ENCODE peak calls at places on chromosomes 1 and 21, in five cellular contexts. One of them, this sample, is unnamed.

GRCh38 chr1:111738436-111739221 is 566 bp downstream of the INKA2 start:
- DNase-seq in GM23248: peak; percentile 80
- DNase-seq in neuronal stem cell: no peak
- DNase-seq in neural crest cell: peak; percentile 14
- DNase-seq in AG04449: no peak
- DNase-seq in this sample: peak; percentile 86

GRCh38 chr1:54781023-54781723 is 16.9 kb upstream of the PARS2 start:
- DNase-seq in GM23248: peak; percentile 46
- DNase-seq in neuronal stem cell: no peak
- DNase-seq in neural crest cell: no peak
- DNase-seq in AG04449: no peak
- DNase-seq in this sample: no peak

GRCh38 chr1:198678301-198678836 is 39.5 kb downstream of the PTPRC start:
- DNase-seq in GM23248: no peak
- DNase-seq in neuronal stem cell: no peak
- DNase-seq in neural crest cell: no peak
- DNase-seq in AG04449: no peak
- DNase-seq in this sample: no peak

GRCh38 chr1:53896673-53897229 is 2.8 kb downstream of the DIO1 start:
- DNase-seq in GM23248: peak; percentile 91
- DNase-seq in neuronal stem cell: no peak
- DNase-seq in neural crest cell: no peak
- DNase-seq in AG04449: peak; percentile 58
- DNase-seq in this sample: peak; percentile 73

GRCh38 chr1:115062542-115063004 is 26.7 kb downstream of the TSPAN2 start:
- DNase-seq in GM23248: peak; percentile 22
- DNase-seq in neuronal stem cell: no peak
- DNase-seq in neural crest cell: no peak
- DNase-seq in AG04449: no peak
- DNase-seq in this sample: peak; percentile 97

GRCh38 chr1:110548381-110548780 is 29.4 kb upstream of the KCNA10 start:
- DNase-seq in GM23248: peak; percentile 50
- DNase-seq in neuronal stem cell: no peak
- DNase-seq in neural crest cell: no peak
- DNase-seq in AG04449: no peak
- DNase-seq in this sample: no peak

GRCh38 chr1:224719716-224720115 is 103.6 kb downstream of the CNIH3 start:
- DNase-seq in GM23248: no peak
- DNase-seq in neuronal stem cell: no peak
- DNase-seq in neural crest cell: no peak
- DNase-seq in AG04449: no peak
- DNase-seq in this sample: no peak

GRCh38 chr1:151888972-151889570 is 20.2 kb downstream of the THEM4 start:
- DNase-seq in GM23248: peak; percentile 45
- DNase-seq in neuronal stem cell: no peak
- DNase-seq in neural crest cell: no peak
- DNase-seq in AG04449: no peak
- DNase-seq in this sample: no peak

GRCh38 chr1:197413564-197413963 is 145.5 kb downstream of the CRB1 start:
- DNase-seq in GM23248: no peak
- DNase-seq in neuronal stem cell: no peak
- DNase-seq in neural crest cell: no peak
- DNase-seq in AG04449: no peak
- DNase-seq in this sample: no peak

GRCh38 chr1:22122273-22123070 is 20.4 kb downstream of the WNT4 start:
- DNase-seq in GM23248: no peak
- DNase-seq in neuronal stem cell: no peak
- DNase-seq in neural crest cell: peak; percentile 30
- DNase-seq in AG04449: no peak
- DNase-seq in this sample: no peak

GRCh38 chr1:6785721-6786505 is 659 bp downstream of the CAMTA1 start:
- DNase-seq in GM23248: peak; percentile 65
- DNase-seq in neuronal stem cell: peak; percentile 40
- DNase-seq in neural crest cell: peak; percentile 26
- DNase-seq in AG04449: no peak
- DNase-seq in this sample: peak; percentile 31

GRCh38 chr1:76303348-76303712 is 228.8 kb downstream of the ST6GALNAC3 start:
- DNase-seq in GM23248: no peak
- DNase-seq in neuronal stem cell: no peak
- DNase-seq in neural crest cell: no peak
- DNase-seq in AG04449: no peak
- DNase-seq in this sample: no peak

GRCh38 chr1:244801246-244801645 is 34.2 kb upstream of the COX20 start:
- DNase-seq in GM23248: peak; percentile 62
- DNase-seq in neuronal stem cell: no peak
- DNase-seq in neural crest cell: peak; percentile 8
- DNase-seq in AG04449: no peak
- DNase-seq in this sample: no peak

GRCh38 chr1:7046314-7046713 is 261.1 kb downstream of the CAMTA1 start:
- DNase-seq in GM23248: peak; percentile 72
- DNase-seq in neuronal stem cell: peak; percentile 37
- DNase-seq in neural crest cell: peak; percentile 15
- DNase-seq in AG04449: peak; percentile 26
- DNase-seq in this sample: no peak

GRCh38 chr1:185238447-185238846 is 78.6 kb downstream of the IVNS1ABP start:
- DNase-seq in GM23248: peak; percentile 62
- DNase-seq in neuronal stem cell: no peak
- DNase-seq in neural crest cell: no peak
- DNase-seq in AG04449: no peak
- DNase-seq in this sample: no peak

GRCh38 chr1:79193211-79194079 is 186.9 kb upstream of the ADGRL4 start:
- DNase-seq in GM23248: peak; percentile 81
- DNase-seq in neuronal stem cell: peak; percentile 9
- DNase-seq in neural crest cell: no peak
- DNase-seq in AG04449: no peak
- DNase-seq in this sample: peak; percentile 46

GRCh38 chr1:192809286-192810252 is 730 bp downstream of the RGS2 start:
- DNase-seq in GM23248: peak; percentile 87
- DNase-seq in neuronal stem cell: peak; percentile 8
- DNase-seq in neural crest cell: peak; percentile 28
- DNase-seq in AG04449: no peak
- DNase-seq in this sample: no peak

GRCh38 chr1:237183963-237184540 is 142.1 kb downstream of the RYR2 start:
- DNase-seq in GM23248: no peak
- DNase-seq in neuronal stem cell: no peak
- DNase-seq in neural crest cell: no peak
- DNase-seq in AG04449: no peak
- DNase-seq in this sample: no peak

GRCh38 chr1:203176273-203176672 is 647 bp upstream of the MYBPH start:
- DNase-seq in GM23248: no peak
- DNase-seq in neuronal stem cell: no peak
- DNase-seq in neural crest cell: no peak
- DNase-seq in AG04449: no peak
- DNase-seq in this sample: no peak

GRCh38 chr1:197868751-197869501 is 33.5 kb upstream of the C1orf53 start:
- DNase-seq in GM23248: peak; percentile 79
- DNase-seq in neuronal stem cell: peak; percentile 17
- DNase-seq in neural crest cell: no peak
- DNase-seq in AG04449: no peak
- DNase-seq in this sample: no peak

GRCh38 chr1:229758101-229759036 is 132.3 kb downstream of the URB2 start:
- DNase-seq in GM23248: peak; percentile 69
- DNase-seq in neuronal stem cell: no peak
- DNase-seq in neural crest cell: no peak
- DNase-seq in AG04449: peak; percentile 29
- DNase-seq in this sample: peak; percentile 73

GRCh38 chr1:248730507-248731335 is 24.8 kb downstream of the LYPD8 start:
- DNase-seq in GM23248: peak; percentile 17
- DNase-seq in neuronal stem cell: no peak
- DNase-seq in neural crest cell: no peak
- DNase-seq in AG04449: no peak
- DNase-seq in this sample: no peak

GRCh38 chr1:246801241-246802020 is 77.2 kb downstream of the SCCPDH start:
- DNase-seq in GM23248: no peak
- DNase-seq in neuronal stem cell: no peak
- DNase-seq in neural crest cell: no peak
- DNase-seq in AG04449: no peak
- DNase-seq in this sample: no peak

GRCh38 chr1:56578963-56579875 is at the start of gene PLPP3:
- DNase-seq in GM23248: peak; percentile 95
- DNase-seq in neuronal stem cell: peak; percentile 85
- DNase-seq in neural crest cell: peak; percentile 68
- DNase-seq in AG04449: peak; percentile 71
- DNase-seq in this sample: peak; percentile 94

GRCh38 chr1:67339623-67340343 is 32.1 kb downstream of the IL12RB2 start:
- DNase-seq in GM23248: peak; percentile 88
- DNase-seq in neuronal stem cell: no peak
- DNase-seq in neural crest cell: no peak
- DNase-seq in AG04449: no peak
- DNase-seq in this sample: peak; percentile 22

GRCh38 chr1:184162266-184162665 is 110.7 kb downstream of the TSEN15 start:
- DNase-seq in GM23248: no peak
- DNase-seq in neuronal stem cell: no peak
- DNase-seq in neural crest cell: no peak
- DNase-seq in AG04449: no peak
- DNase-seq in this sample: no peak

GRCh38 chr21:34977333-34977732 is 71.8 kb downstream of the RUNX1 start:
- DNase-seq in GM23248: no peak
- DNase-seq in neuronal stem cell: no peak
- DNase-seq in neural crest cell: no peak
- DNase-seq in AG04449: no peak
- DNase-seq in this sample: no peak

GRCh38 chr1:172003766-172004530 is 162.7 kb downstream of the DNM3 start:
- DNase-seq in GM23248: no peak
- DNase-seq in neuronal stem cell: no peak
- DNase-seq in neural crest cell: no peak
- DNase-seq in AG04449: no peak
- DNase-seq in this sample: no peak

GRCh38 chr1:154607748-154608521 is at the start of gene ADAR:
- DNase-seq in GM23248: peak; percentile 99
- DNase-seq in neuronal stem cell: peak; percentile 62
- DNase-seq in neural crest cell: peak; percentile 59
- DNase-seq in AG04449: peak; percentile 94
- DNase-seq in this sample: peak; percentile 93

GRCh38 chr1:41827991-41828570 is 90.6 kb downstream of the HIVEP3 start:
- DNase-seq in GM23248: no peak
- DNase-seq in neuronal stem cell: no peak
- DNase-seq in neural crest cell: no peak
- DNase-seq in AG04449: no peak
- DNase-seq in this sample: no peak

GRCh38 chr1:167714098-167714850 is 7.5 kb upstream of the MPZL1 start:
- DNase-seq in GM23248: peak; percentile 95
- DNase-seq in neuronal stem cell: peak; percentile 93
- DNase-seq in neural crest cell: peak; percentile 97
- DNase-seq in AG04449: no peak
- DNase-seq in this sample: peak; percentile 98

GRCh38 chr1:190416239-190416638 is 61.4 kb downstream of the BRINP3 start:
- DNase-seq in GM23248: no peak
- DNase-seq in neuronal stem cell: no peak
- DNase-seq in neural crest cell: no peak
- DNase-seq in AG04449: no peak
- DNase-seq in this sample: no peak